ENCODE peak calls at places on chromosomes 13 and 19, in five cellular contexts. B is H1; G is effector memory CD4-positive, alpha-beta T cell; K is mammary epithelial cell; R is IMR-90. A is an unnamed sample. For H3K36me3, the result is how much of the 10 kb centered on the place peaks cover.

GRCh38 chr13:44396295-44396962 is 22.8 kb downstream of the SERP2 start:
- DNase-seq in B (no peak), G (no peak), K (no peak), R (no peak), A (no peak)

GRCh38 chr13:23979361-23980159 is 82.3 kb upstream of the C1QTNF9B start:
- DNase-seq in B (peak), G (peak), K (peak), R (peak), A (peak)

GRCh38 chr13:21661097-21661496 is 9.8 kb upstream of the FGF9 start:
- DNase-seq in B (no peak), G (no peak), K (no peak), R (no peak), A (no peak)

GRCh38 chr19:28406966-28407365 is 806.0 kb downstream of the UQCRFS1 start:
- DNase-seq in B (no peak), G (no peak), K (no peak), R (no peak), A (no peak)

GRCh38 chr13:55347528-55347927 is 1793.2 kb upstream of the PRR20A start:
- DNase-seq in B (no peak), G (no peak), K (no peak), R (no peak), A (no peak)

GRCh38 chr19:12766051-12766521 is 9.3 kb downstream of the HOOK2 start:
- DNase-seq in B (peak), G (peak), K (peak), R (peak), A (peak)

GRCh38 chr19:1445185-1445931 is 4.6 kb upstream of the APC2 start:
- DNase-seq in B (peak), G (peak), K (peak), R (peak), A (peak)

GRCh38 chr19:33440241-33440640 is 66.7 kb downstream of the CEBPG start:
- DNase-seq in B (no peak), G (no peak), K (no peak), R (no peak), A (no peak)

GRCh38 chr13:89988206-89988605 is 1359.3 kb upstream of the MIR17HG start:
- DNase-seq in B (no peak), G (no peak), K (no peak), R (no peak), A (no peak)

GRCh38 chr13:98910501-98910951 is 67.3 kb downstream of the DOCK9 start:
- DNase-seq in B (no peak), G (peak), K (peak), R (peak), A (no peak)

GRCh38 chr19:14410054-14410774 is 8.9 kb downstream of the DDX39A start:
- DNase-seq in B (no peak), G (no peak), K (no peak), R (no peak), A (peak)

GRCh38 chr19:45825917-45826893 is 11.1 kb upstream of the RSPH6A start:
- DNase-seq in B (no peak), G (no peak), K (no peak), R (no peak), A (no peak)
- H3K36me3 ChIP-seq in B (half or more), G (half or more), K (under half), R (half or more), A (half or more)

GRCh38 chr19:10802479-10802878 is 33.5 kb downstream of the TMED1 start:
- DNase-seq in B (no peak), G (no peak), K (no peak), R (no peak), A (no peak)
- H3K36me3 ChIP-seq in B (under half), G (under half), K (under half), R (half or more), A (under half)

DNA sequence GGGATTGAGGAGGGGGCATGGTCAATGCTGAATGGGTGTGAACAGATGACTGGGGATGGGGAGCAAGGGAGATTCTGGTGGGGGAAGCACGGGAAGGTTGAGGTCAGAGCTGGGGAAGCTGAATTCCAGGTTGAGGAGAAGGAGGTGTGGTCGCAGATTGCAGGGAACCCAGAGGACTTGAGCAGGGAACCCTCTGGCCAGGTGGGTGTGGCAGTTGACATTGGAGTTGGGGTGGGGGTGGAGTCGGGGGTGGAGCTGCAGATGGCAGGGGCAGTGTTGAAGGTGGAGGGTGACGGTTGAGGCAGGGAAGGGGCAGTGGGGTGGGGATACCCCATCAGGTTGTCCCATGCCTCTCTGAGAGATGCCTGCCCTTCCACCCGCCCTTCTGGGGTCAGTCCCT is 94.7 kb downstream of the WTIP start:
- DNase-seq in B (no peak), G (no peak), K (no peak), R (no peak), A (no peak)
- H3K36me3 ChIP-seq in B (under half), G (under half), K (under half), R (under half), A (under half)

GRCh38 chr19:36100476-36100875 is 10.5 kb upstream of the OVOL3 start:
- DNase-seq in B (no peak), G (no peak), K (no peak), R (no peak), A (no peak)
- H3K36me3 ChIP-seq in B (half or more), G (under half), K (under half), R (under half), A (under half)

GRCh38 chr19:18853755-18854427 is 22.1 kb downstream of the UPF1 start:
- DNase-seq in B (no peak), G (no peak), K (no peak), R (no peak), A (no peak)
- H3K36me3 ChIP-seq in B (half or more), G (half or more), K (under half), R (half or more), A (half or more)